ENCODE peak calls at places on chromosome 11, in seven cellular contexts. Y is fibroblast of lung, P is SK-N-SH, D is vagina, Z is adrenal gland, I is upper lobe of right lung, B is A549. V is an unnamed sample. For H3K9me3 and H3K4me1, the result is how much of the 10 kb centered on the place peaks cover.

GRCh38 chr11:12598330-12599256 is 75.6 kb upstream of the TEAD1 start:
- DNase-seq in D (no peak), P (no peak), I (no peak), B (no peak), Z (no peak), Y (peak), V (no peak)

GRCh38 chr11:12258451-12258850 is 118.9 kb upstream of the PARVA start:
- DNase-seq in Z (no peak), Y (peak), D (no peak), B (peak), I (no peak), P (no peak), V (no peak)

GRCh38 chr11:113048820-113049555 is 87.8 kb downstream of the NCAM1 start:
- DNase-seq in P (no peak), Y (peak), Z (peak), I (no peak), B (no peak), D (no peak), V (no peak)

GRCh38 chr11:34339149-34340064 is 18.4 kb downstream of the ABTB2 start:
- DNase-seq in P (no peak), D (no peak), B (peak), Y (peak), Z (no peak), I (no peak), V (peak)

GRCh38 chr11:45180158-45180887 is 33.9 kb downstream of the PRDM11 start:
- DNase-seq in Y (peak), Z (peak), B (peak), P (peak), I (peak), D (no peak), V (peak)

GRCh38 chr11:48001438-48002021 is 21.2 kb downstream of the PTPRJ start:
- DNase-seq in Z (no peak), D (no peak), P (no peak), B (peak), I (no peak), Y (peak), V (no peak)

GRCh38 chr11:79864882-79865281 is 424.1 kb upstream of the TENM4 start:
- DNase-seq in I (no peak), P (no peak), B (peak), Y (no peak), D (no peak), Z (no peak), V (no peak)

GRCh38 chr11:39741066-39741465 is 1718.4 kb downstream of the LRRC4C start:
- DNase-seq in D (no peak), I (no peak), P (no peak), Z (no peak), Y (peak), B (peak), V (no peak)

GRCh38 chr11:128153697-128154048 is 433.7 kb downstream of the ETS1 start:
- DNase-seq in Y (no peak), I (no peak), P (no peak), B (no peak), Z (no peak), D (no peak), V (no peak)

GRCh38 chr11:86069408-86070086 is 663 bp upstream of the PICALM start:
- DNase-seq in D (no peak), Y (peak), Z (peak), P (peak), B (peak), I (no peak), V (peak)

GRCh38 chr11:127609025-127609788 is 608.6 kb upstream of the KIRREL3 start:
- DNase-seq in P (no peak), D (no peak), Y (no peak), Z (no peak), B (no peak), I (no peak), V (peak)

GRCh38 chr11:116641561-116642045 is 131.2 kb downstream of the BUD13 start:
- DNase-seq in P (peak), I (peak), B (peak), D (no peak), Y (peak), Z (peak), V (peak)

GRCh38 chr11:129223701-129224149 is 31.6 kb upstream of the ARHGAP32 start:
- DNase-seq in Z (no peak), B (no peak), P (no peak), D (no peak), Y (peak), I (no peak), V (no peak)

GRCh38 chr11:2752204-2752772 is 52.5 kb upstream of the KCNQ1OT1 start:
- DNase-seq in I (peak), Z (peak), P (no peak), D (no peak), Y (peak), B (peak), V (no peak)

GRCh38 chr11:126857860-126858808 is 142.4 kb downstream of the KIRREL3 start:
- DNase-seq in D (no peak), P (peak), B (peak), Z (peak), Y (peak), I (no peak), V (peak)

GRCh38 chr11:36376315-36376887 is 80.3 kb downstream of the PRR5L start:
- DNase-seq in Z (peak), B (peak), D (no peak), P (peak), I (peak), Y (peak), V (peak)

GRCh38 chr11:11740081-11740702 is 101.6 kb upstream of the USP47 start:
- DNase-seq in Y (no peak), Z (no peak), B (no peak), I (no peak), D (peak), P (no peak), V (no peak)

GRCh38 chr11:17780668-17781067 is 46.1 kb downstream of the KCNC1 start:
- DNase-seq in Y (no peak), B (no peak), P (no peak), D (no peak), I (no peak), Z (no peak), V (no peak)

GRCh38 chr11:124801014-124801413 is 808 bp upstream of the MSANTD2 start:
- DNase-seq in Z (peak), P (peak), D (no peak), B (no peak), Y (peak), I (no peak), V (no peak)

GRCh38 chr11:68545796-68546195 is 85.2 kb downstream of the PPP6R3 start:
- DNase-seq in Z (no peak), I (no peak), Y (no peak), P (no peak), B (no peak), D (no peak), V (no peak)

GRCh38 chr11:117384045-117384444 is 56.4 kb downstream of the CEP164 start:
- DNase-seq in D (no peak), B (peak), Y (peak), P (no peak), I (no peak), Z (no peak), V (no peak)

GRCh38 chr11:111305403-111305802 is 7.1 kb downstream of the POU2AF3 start:
- DNase-seq in D (no peak), B (no peak), P (no peak), Y (no peak), I (no peak), Z (no peak), V (no peak)

GRCh38 chr11:111408789-111409727 is 30.0 kb upstream of the POU2AF1 start:
- DNase-seq in D (no peak), I (no peak), Y (peak), B (no peak), P (no peak), Z (no peak), V (no peak)

GRCh38 chr11:26199341-26199740 is 132.6 kb upstream of the ANO3 start:
- DNase-seq in Y (peak), B (no peak), D (no peak), P (no peak), Z (no peak), I (no peak), V (no peak)

GRCh38 chr11:14114786-14115185 is 152.3 kb downstream of the SPON1 start:
- DNase-seq in D (no peak), P (no peak), B (no peak), Y (no peak), Z (no peak), I (no peak), V (no peak)

GRCh38 chr11:71251761-71252433 is 480 bp downstream of the SHANK2 start:
- DNase-seq in P (peak), Z (no peak), Y (no peak), I (peak), D (no peak), B (peak), V (peak)

GRCh38 chr11:71252782-71253730 is 679 bp upstream of the SHANK2 start:
- DNase-seq in D (no peak), Y (peak), Z (no peak), I (peak), B (peak), P (no peak), V (peak)

GRCh38 chr11:71252434-71252781 is at the start of gene SHANK2:
- DNase-seq in Y (no peak), Z (no peak), P (peak), B (no peak), I (peak), D (no peak), V (no peak)

GRCh38 chr11:71255323-71255722 is 2.9 kb upstream of the SHANK2 start:
- DNase-seq in B (no peak), P (no peak), I (peak), D (no peak), Z (no peak), Y (no peak), V (no peak)

GRCh38 chr11:71253794-71254193 is 1.4 kb upstream of the SHANK2 start:
- DNase-seq in I (peak), Y (no peak), P (no peak), Z (no peak), D (no peak), B (no peak), V (no peak)
- H3K4me3 ChIP-seq in I (no peak), Y (no peak), P (no peak), Z (no peak), D (no peak), B (peak), V (no peak)

DNA sequence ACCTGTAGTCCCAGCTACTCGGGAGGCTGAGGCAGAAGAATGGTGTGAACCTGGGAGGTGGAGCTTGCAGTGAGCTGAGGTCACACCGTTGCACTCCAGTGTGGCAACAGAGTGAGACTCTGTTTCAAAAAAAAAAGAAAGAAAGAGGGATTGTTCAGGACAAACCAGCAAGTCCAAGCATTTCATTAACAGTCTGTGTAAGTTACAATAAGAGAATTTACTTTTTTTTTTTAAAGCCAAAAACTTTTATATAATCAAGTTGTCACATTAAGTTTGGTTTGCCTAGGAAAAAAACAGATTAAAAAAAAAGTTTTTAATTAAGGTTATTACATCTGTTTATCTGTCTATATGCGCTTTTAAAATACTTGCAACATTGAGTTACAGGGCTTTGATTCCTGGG is 10.5 kb downstream of the TMEM138 start:
- DNase-seq in Y (no peak), Z (no peak), B (no peak), I (no peak), P (no peak), D (no peak), V (no peak)
- H3K9me3 ChIP-seq in Y (under half), Z (under half), B (under half), I (under half), P (under half), D (under half), V (half or more)

GRCh38 chr11:66146940-66147339 is 76.9 kb downstream of the PACS1 start:
- DNase-seq in B (no peak), D (no peak), P (no peak), I (no peak), Y (no peak), Z (no peak), V (no peak)

GRCh38 chr11:66139817-66140216 is 69.7 kb downstream of the PACS1 start:
- DNase-seq in Y (no peak), D (no peak), Z (no peak), P (no peak), I (no peak), B (no peak), V (no peak)

GRCh38 chr11:66142370-66143263 is 72.5 kb downstream of the PACS1 start:
- DNase-seq in B (peak), Y (peak), D (no peak), P (no peak), Z (no peak), I (no peak), V (no peak)

GRCh38 chr11:66144000-66144678 is 74.1 kb downstream of the PACS1 start:
- DNase-seq in Y (no peak), I (no peak), P (no peak), D (no peak), B (no peak), Z (no peak), V (no peak)

GRCh38 chr11:66143264-66143566 is 73.1 kb downstream of the PACS1 start:
- DNase-seq in Z (no peak), D (no peak), I (no peak), P (no peak), Y (no peak), B (no peak), V (no peak)
- H3K4me1 ChIP-seq in Z (under half), D (under half), I (under half), P (under half), Y (under half), B (half or more), V (under half)

DNA sequence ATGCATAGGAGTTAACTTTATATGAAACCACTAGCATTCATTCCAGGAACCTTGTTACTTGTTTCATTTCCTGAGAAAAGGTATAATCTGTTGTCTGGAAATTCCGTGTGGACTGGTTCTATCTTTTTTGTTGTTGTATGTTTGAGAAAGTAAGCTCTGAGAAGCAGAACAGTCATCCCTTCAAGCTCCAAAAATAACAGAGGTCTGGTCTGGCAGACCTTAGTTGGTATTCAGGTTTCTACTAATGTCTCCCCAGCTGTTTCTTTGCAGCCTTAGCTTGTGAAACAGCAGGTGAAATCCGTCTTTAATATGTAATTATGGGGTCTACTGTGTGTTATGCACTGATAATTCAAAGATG is 2.4 kb downstream of the RNF121 start:
- DNase-seq in P (no peak), I (no peak), Y (peak), Z (no peak), B (no peak), D (no peak), V (no peak)
- H3K4me3 ChIP-seq in P (no peak), I (no peak), Y (no peak), Z (no peak), B (no peak), D (no peak), V (no peak)

DNA sequence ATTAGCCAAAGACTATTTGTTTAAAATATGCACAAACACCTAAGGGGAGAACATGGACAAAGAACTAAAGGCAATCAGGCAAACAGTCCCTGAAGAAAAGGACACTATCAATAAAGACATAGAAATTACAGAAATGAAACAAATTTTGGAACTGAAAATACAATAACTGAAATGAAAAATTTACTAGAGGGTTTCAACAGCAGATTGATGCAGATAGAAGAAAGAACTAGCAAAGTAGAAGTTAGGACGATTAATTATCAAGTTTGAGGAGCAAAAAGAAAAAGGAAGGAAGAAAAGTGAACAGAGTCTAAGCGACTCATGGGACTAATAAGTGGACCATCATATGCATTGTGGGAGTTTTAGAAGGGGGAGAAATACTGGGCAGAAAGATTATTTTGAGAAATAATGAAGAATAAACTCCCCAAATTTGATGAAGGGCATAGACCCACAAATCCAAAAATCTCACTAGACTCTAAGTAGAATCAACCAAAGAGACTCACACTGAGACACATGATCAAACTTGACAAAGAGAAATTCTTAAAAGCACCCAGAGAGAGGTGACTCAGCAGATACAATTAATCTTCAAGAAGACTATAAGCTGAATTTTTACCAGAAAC is 62.9 kb downstream of the JAM3 start:
- DNase-seq in Z (no peak), Y (peak), I (no peak), B (no peak), P (no peak), D (no peak), V (no peak)
- H3K9me3 ChIP-seq in Z (under half), Y (under half), I (under half), B (under half), P (under half), D (under half), V (under half)

DNA sequence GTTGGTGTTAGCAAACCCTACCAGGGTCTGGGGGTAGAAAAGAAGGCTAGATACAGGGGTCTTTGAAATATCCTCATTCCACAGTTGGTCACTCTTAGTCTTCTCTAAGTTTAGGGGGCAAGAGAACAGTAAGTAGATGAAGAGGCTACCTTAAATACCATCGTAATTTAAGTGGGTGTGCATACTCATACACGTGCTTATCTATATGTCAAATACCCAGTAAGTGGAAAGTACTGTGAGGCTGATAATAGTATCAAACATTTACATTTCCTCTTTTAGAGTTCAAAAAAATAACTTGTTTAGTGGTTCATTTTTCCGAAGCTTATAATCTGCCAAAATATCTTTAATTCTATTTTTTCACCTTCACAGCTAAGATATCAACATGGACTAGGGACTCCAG is 90.7 kb downstream of the WNT11 start:
- DNase-seq in B (no peak), Y (no peak), I (no peak), P (no peak), D (no peak), Z (no peak), V (no peak)
- H3K4me1 ChIP-seq in B (under half), Y (under half), I (under half), P (under half), D (under half), Z (under half), V (under half)

GRCh38 chr11:132943325-132943736 is 589.0 kb downstream of the OPCML start:
- DNase-seq in P (no peak), B (no peak), Y (peak), I (no peak), D (no peak), Z (no peak), V (no peak)
- H3K4me3 ChIP-seq in P (peak), B (no peak), Y (peak), I (no peak), D (peak), Z (no peak), V (peak)

V was measured in endodermal cell.